ENCODE peak calls at places on chromosomes 2 and 18, in six cellular contexts. Q is heart left ventricle, G is pulmonary artery endothelial cell, D is neuronal stem cell, V is D341Med, J is adrenal gland. Y is an unnamed sample.

GRCh38 chr2:100446696-100447095 is 23.6 kb upstream of the NMS start:
- DNase-seq in Q (no peak), G (no peak), D (no peak), V (no peak), J (no peak), Y (no peak)

GRCh38 chr18:46903406-46903805 is 13.9 kb downstream of the PIAS2 start:
- DNase-seq in Q (no peak), G (no peak), D (no peak), V (no peak), J (no peak), Y (no peak)

GRCh38 chr2:160516547-160517365 is 23.1 kb upstream of the RBMS1 start:
- DNase-seq in Q (no peak), G (no peak), D (no peak), V (no peak), J (no peak), Y (no peak)

GRCh38 chr2:13714466-13714865 is 918.1 kb upstream of the LRATD1 start:
- DNase-seq in Q (no peak), G (no peak), D (no peak), V (no peak), J (no peak), Y (no peak)

GRCh38 chr2:96540136-96540535 is 3.6 kb downstream of the ARID5A start:
- DNase-seq in Q (no peak), G (no peak), D (no peak), V (no peak), J (no peak), Y (no peak)

GRCh38 chr18:23921716-23922285 is 92.8 kb upstream of the TTC39C start:
- DNase-seq in Q (no peak), G (no peak), D (no peak), V (no peak), J (no peak), Y (no peak)

GRCh38 chr2:172772637-172773036 is 37.0 kb downstream of the RAPGEF4 start:
- DNase-seq in Q (no peak), G (no peak), D (no peak), V (no peak), J (peak; percentile 15), Y (no peak)

GRCh38 chr2:67772216-67773180 is 290.3 kb downstream of the C1D start:
- DNase-seq in Q (no peak), G (no peak), D (no peak), V (no peak), J (peak; percentile 42), Y (no peak)

GRCh38 chr2:11387100-11387390 is 42.6 kb upstream of the ROCK2 start:
- DNase-seq in Q (no peak), G (no peak), D (no peak), V (no peak), J (no peak), Y (no peak)

GRCh38 chr18:79400591-79401381 is 5.1 kb downstream of the NFATC1 start:
- DNase-seq in Q (peak; percentile 27), G (no peak), D (no peak), V (no peak), J (peak; percentile 45), Y (no peak)

GRCh38 chr18:49510393-49511115 is 23.5 kb upstream of the C18orf32 start:
- DNase-seq in Q (peak; percentile 32), G (no peak), D (no peak), V (peak; percentile 89), J (peak; percentile 27), Y (peak; percentile 39)

GRCh38 chr2:157324331-157324843 is 1.2 kb downstream of the ERMN start:
- DNase-seq in Q (no peak), G (no peak), D (no peak), V (no peak), J (no peak), Y (no peak)

GRCh38 chr2:15594291-15595256 is 2.9 kb downstream of the DDX1 start:
- DNase-seq in Q (no peak), G (no peak), D (no peak), V (no peak), J (no peak), Y (no peak)

GRCh38 chr2:12262681-12263436 is 453.9 kb upstream of the TRIB2 start:
- DNase-seq in Q (no peak), G (no peak), D (no peak), V (no peak), J (peak; percentile 43), Y (no peak)

GRCh38 chr2:155115856-155116255 is 417.4 kb downstream of the KCNJ3 start:
- DNase-seq in Q (no peak), G (no peak), D (no peak), V (no peak), J (no peak), Y (no peak)

GRCh38 chr2:9106338-9107167 is 100.1 kb upstream of the ASAP2 start:
- DNase-seq in Q (peak; percentile 32), G (peak; percentile 91), D (no peak), V (no peak), J (peak; percentile 51), Y (no peak)

GRCh38 chr2:15246870-15247269 is 314.3 kb downstream of the NBAS start:
- DNase-seq in Q (no peak), G (no peak), D (no peak), V (no peak), J (no peak), Y (no peak)

GRCh38 chr2:210224660-210225460 is at the start of gene ACADL:
- DNase-seq in Q (peak; percentile 27), G (no peak), D (peak; percentile 54), V (peak; percentile 81), J (peak; percentile 18), Y (peak; percentile 68)